ENCODE peak calls at places on chromosomes 16 and 17, in nine cellular contexts. U is endodermal cell; G is psoas muscle; K is uterus; A is PC-3; R is breast epithelium; Z is BJ; T is CD8-positive, alpha-beta T cell; O is colonic mucosa. E is an unnamed sample.
A peak's percentile ranks its signal among the peaks of the same experiment; 100 is the strongest.

GRCh38 chr17:68909066-68909465 is 46.1 kb downstream of the ABCA8 start:
- DNase-seq in U (no peak), T (no peak), A (peak; percentile 85), G (peak; percentile 14), R (peak; percentile 55), K (peak; percentile 83), O (no peak), Z (peak; percentile 96), E (peak; percentile 50)

GRCh38 chr17:3527896-3528603 is 29.6 kb downstream of the TRPV3 start:
- DNase-seq in K (no peak), Z (no peak), G (no peak), R (no peak), U (no peak), T (no peak), A (no peak), O (no peak), E (no peak)

GRCh38 chr16:26598061-26598460 is 468.7 kb upstream of the C16orf82 start:
- DNase-seq in T (peak; percentile 13), G (no peak), K (no peak), Z (no peak), A (peak; percentile 3), R (no peak), U (peak; percentile 81), O (no peak), E (no peak)

GRCh38 chr17:21161498-21162393 is 35.0 kb downstream of the DHRS7B start:
- DNase-seq in Z (peak; percentile 92), R (no peak), O (no peak), K (no peak), G (no peak), U (no peak), T (no peak), A (no peak), E (no peak)

GRCh38 chr17:8797621-8798175 is 1.5 kb downstream of the MFSD6L start:
- DNase-seq in T (no peak), O (no peak), U (peak; percentile 36), K (no peak), A (no peak), R (no peak), Z (no peak), G (no peak), E (no peak)

GRCh38 chr16:73058221-73058615 is 10.3 kb upstream of the ZFHX3 start:
- DNase-seq in R (no peak), K (no peak), A (no peak), Z (no peak), U (peak; percentile 69), G (peak; percentile 63), T (no peak), O (no peak), E (no peak)

GRCh38 chr17:50681260-50682200 is 26.2 kb downstream of the ANKRD40 start:
- DNase-seq in T (no peak), R (no peak), G (no peak), Z (no peak), K (peak; percentile 70), U (no peak), O (peak; percentile 66), A (peak; percentile 84), E (no peak)

GRCh38 chr16:52871481-52871880 is 181.2 kb downstream of the CHD9NB start:
- DNase-seq in K (no peak), U (no peak), A (no peak), Z (no peak), T (no peak), G (no peak), O (no peak), R (no peak), E (no peak)

GRCh38 chr17:50152736-50153135 is 2.3 kb upstream of the PPP1R9B start:
- DNase-seq in T (no peak), A (no peak), O (no peak), K (no peak), R (no peak), G (no peak), Z (no peak), U (no peak), E (no peak)

GRCh38 chr17:4789701-4789950 is 862 bp downstream of the GLTPD2 start:
- DNase-seq in O (no peak), T (no peak), A (no peak), K (no peak), U (no peak), R (no peak), G (no peak), Z (no peak), E (no peak)

GRCh38 chr17:16818340-16818739 is 128.3 kb downstream of the CCDC144A start:
- DNase-seq in A (no peak), G (no peak), Z (no peak), U (peak; percentile 90), T (no peak), R (no peak), O (no peak), K (no peak), E (no peak)

GRCh38 chr17:52071712-52072111 is 86.8 kb downstream of the CA10 start:
- DNase-seq in T (no peak), G (no peak), K (no peak), O (no peak), R (no peak), A (no peak), U (no peak), Z (no peak), E (no peak)

GRCh38 chr17:50807014-50807413 is 28.4 kb upstream of the WFIKKN2 start:
- DNase-seq in U (no peak), O (no peak), Z (no peak), T (no peak), R (no peak), A (no peak), G (no peak), K (no peak), E (no peak)

GRCh38 chr16:82059161-82059982 is 24.3 kb downstream of the HSD17B2 start:
- DNase-seq in A (no peak), O (no peak), Z (no peak), R (peak; percentile 32), U (no peak), T (no peak), G (no peak), K (no peak), E (no peak)

DNA sequence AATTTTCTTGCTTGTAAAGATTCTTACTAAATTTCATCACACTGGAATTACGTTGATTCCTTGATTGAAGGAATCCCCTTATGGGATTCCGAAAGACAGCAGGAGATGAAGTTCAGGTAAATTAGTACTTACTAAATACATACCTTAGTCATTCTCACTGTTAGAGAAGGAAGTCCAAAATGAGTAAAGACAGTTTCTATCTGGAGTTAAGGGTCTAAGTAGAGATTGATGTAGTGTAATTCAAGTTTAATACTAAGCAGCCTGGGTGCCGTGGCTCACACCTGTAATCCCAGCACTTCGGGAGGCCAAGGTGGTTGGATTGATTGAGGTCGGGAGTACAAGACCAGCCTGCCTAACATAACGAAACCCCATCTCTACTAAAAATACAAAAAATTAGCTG is 9.6 kb downstream of the DDX42 start:
- DNase-seq in G (no peak), A (no peak), U (no peak), Z (no peak), K (no peak), R (no peak), T (no peak), O (no peak), E (no peak)
- H3K36me3 ChIP-seq in G (peaks cover 58% of the 10 kb centered on the region), A (peaks cover 41% of the 10 kb centered on the region), U (peaks cover 91% of the 10 kb centered on the region), Z (peaks cover 7% of the 10 kb centered on the region), K (no peaks in the 10 kb centered on the region), R (no peaks in the 10 kb centered on the region), T (peaks cover 10% of the 10 kb centered on the region), O (no peaks in the 10 kb centered on the region), E (no peaks in the 10 kb centered on the region)

GRCh38 chr17:32483451-32484019 is 3.3 kb upstream of the CDK5R1 start:
- DNase-seq in T (no peak), Z (no peak), K (peak; percentile 59), U (peak; percentile 96), G (peak; percentile 77), O (peak; percentile 37), A (peak; percentile 25), R (peak; percentile 33), E (peak; percentile 64)

GRCh38 chr17:32485261-32485955 is 1.4 kb upstream of the CDK5R1 start:
- DNase-seq in Z (no peak), O (no peak), U (no peak), A (peak; percentile 21), K (no peak), R (no peak), G (no peak), T (no peak), E (no peak)

GRCh38 chr17:32482568-32483320 is 4.0 kb upstream of the CDK5R1 start:
- DNase-seq in O (no peak), T (no peak), A (no peak), G (no peak), R (no peak), U (peak; percentile 52), K (no peak), Z (no peak), E (no peak)

GRCh38 chr17:32484628-32485027 is 2.2 kb upstream of the CDK5R1 start:
- DNase-seq in G (no peak), U (no peak), T (no peak), R (no peak), K (no peak), Z (no peak), O (no peak), A (no peak), E (no peak)

DNA sequence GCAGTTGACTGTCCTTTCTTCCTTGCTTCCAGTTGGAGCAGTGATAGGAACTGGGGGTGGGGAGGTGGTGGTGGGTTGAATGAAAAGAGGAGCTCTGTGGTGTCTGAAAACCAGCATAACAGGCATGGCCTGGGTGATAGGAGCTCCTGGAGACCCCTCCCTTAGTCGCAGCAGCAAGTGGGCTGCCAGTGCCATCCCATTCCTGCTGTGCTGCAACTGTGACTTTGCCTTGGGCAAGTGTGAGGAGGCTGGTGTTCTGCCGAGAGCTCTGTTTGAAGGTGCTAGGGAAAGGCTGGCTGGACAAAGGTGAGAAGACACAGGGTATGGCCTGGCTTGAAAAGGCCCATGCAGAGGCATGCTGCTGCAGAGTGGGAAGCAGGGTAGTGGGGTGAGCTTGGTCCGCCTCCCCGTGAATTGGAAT is 2.7 kb upstream of the CDK5R1 start:
- DNase-seq in A (no peak), Z (no peak), T (no peak), K (no peak), U (peak; percentile 82), O (no peak), R (no peak), G (no peak), E (no peak)
- H3K36me3 ChIP-seq in A (peaks cover 17% of the 10 kb centered on the region), Z (peaks cover 14% of the 10 kb centered on the region), T (peaks cover 11% of the 10 kb centered on the region), K (no peaks in the 10 kb centered on the region), U (peaks cover 42% of the 10 kb centered on the region), O (no peaks in the 10 kb centered on the region), R (peaks cover 12% of the 10 kb centered on the region), G (peaks cover 44% of the 10 kb centered on the region), E (peaks cover 3% of the 10 kb centered on the region)

DNA sequence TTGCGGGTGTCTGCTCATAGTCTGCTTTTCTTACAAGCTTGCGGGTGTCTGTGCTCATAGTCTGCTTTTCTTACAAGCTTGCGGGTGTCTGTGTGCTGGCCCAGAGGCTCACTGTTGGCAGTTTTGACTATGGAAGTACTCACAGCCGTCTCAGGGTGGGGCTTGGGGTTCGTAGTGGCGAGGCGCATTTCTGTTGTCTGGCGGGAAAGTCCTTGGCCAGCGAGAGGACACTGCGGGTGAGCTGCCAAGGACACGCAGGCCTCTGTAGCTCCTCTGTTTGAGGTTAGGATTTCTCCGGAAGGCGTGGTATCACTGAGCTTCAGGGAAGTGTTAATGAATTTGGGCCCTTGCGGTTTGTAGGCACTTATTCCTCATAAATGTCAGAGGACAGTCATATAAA is 13.5 kb downstream of the TBCD start:
- DNase-seq in G (peak; percentile 38), K (no peak), R (no peak), Z (no peak), A (no peak), T (no peak), O (no peak), U (peak; percentile 46), E (no peak)
- H3K36me3 ChIP-seq in G (peaks cover 74% of the 10 kb centered on the region), K (no peaks in the 10 kb centered on the region), R (no peaks in the 10 kb centered on the region), Z (peaks cover 4% of the 10 kb centered on the region), A (peaks cover 33% of the 10 kb centered on the region), T (peaks cover 23% of the 10 kb centered on the region), O (no peaks in the 10 kb centered on the region), U (peaks cover 65% of the 10 kb centered on the region), E (peaks cover 80% of the 10 kb centered on the region)

GRCh38 chr17:40833882-40834281 is 11.5 kb upstream of the KRT10 start:
- DNase-seq in O (no peak), A (no peak), U (no peak), G (no peak), R (no peak), T (no peak), K (no peak), Z (no peak), E (no peak)
- H3K36me3 ChIP-seq in O (no peaks in the 10 kb centered on the region), A (no peaks in the 10 kb centered on the region), U (peaks cover 3% of the 10 kb centered on the region), G (peaks cover 22% of the 10 kb centered on the region), R (no peaks in the 10 kb centered on the region), T (no peaks in the 10 kb centered on the region), K (no peaks in the 10 kb centered on the region), Z (no peaks in the 10 kb centered on the region), E (no peaks in the 10 kb centered on the region)

E was measured in tibial nerve.